ENCODE peak calls at places on chromosomes 6 and 20, in seven cellular contexts. One of them, this sample, is unnamed.

GRCh38 chr6:110495949-110496348 is 19.5 kb upstream of the SLC22A16 start:
- DNase-seq in RKO: no peak
- DNase-seq in iris pigment epithelial cell: no peak
- DNase-seq in T-helper 1 cell: no peak
- DNase-seq in T-helper 9 cell: no peak
- DNase-seq in memory B cell: no peak
- DNase-seq in RWPE1: no peak
- DNase-seq in this sample: no peak

GRCh38 chr6:75436869-75437268 is 56.7 kb downstream of the FILIP1 start:
- DNase-seq in memory B cell: no peak
- DNase-seq in iris pigment epithelial cell: no peak
- DNase-seq in RKO: no peak
- DNase-seq in RWPE1: no peak
- DNase-seq in T-helper 1 cell: no peak
- DNase-seq in T-helper 9 cell: no peak
- DNase-seq in this sample: peak

GRCh38 chr6:84137051-84137375 is 90.4 kb downstream of the CEP162 start:
- DNase-seq in memory B cell: no peak
- DNase-seq in T-helper 1 cell: no peak
- DNase-seq in RKO: no peak
- DNase-seq in RWPE1: no peak
- DNase-seq in T-helper 9 cell: no peak
- DNase-seq in iris pigment epithelial cell: peak
- DNase-seq in this sample: no peak

GRCh38 chr6:10582774-10583508 is 61.8 kb downstream of the GCNT2 start:
- DNase-seq in iris pigment epithelial cell: no peak
- DNase-seq in RWPE1: peak
- DNase-seq in T-helper 9 cell: no peak
- DNase-seq in T-helper 1 cell: no peak
- DNase-seq in RKO: no peak
- DNase-seq in memory B cell: no peak
- DNase-seq in this sample: no peak

GRCh38 chr6:118469468-118469867 is 78.6 kb upstream of the PLN start:
- DNase-seq in iris pigment epithelial cell: peak
- DNase-seq in T-helper 9 cell: no peak
- DNase-seq in RWPE1: no peak
- DNase-seq in memory B cell: no peak
- DNase-seq in RKO: no peak
- DNase-seq in T-helper 1 cell: no peak
- DNase-seq in this sample: no peak

GRCh38 chr6:37942606-37943376 is 123.3 kb downstream of the ZFAND3 start:
- DNase-seq in RWPE1: no peak
- DNase-seq in T-helper 9 cell: no peak
- DNase-seq in memory B cell: no peak
- DNase-seq in T-helper 1 cell: no peak
- DNase-seq in iris pigment epithelial cell: no peak
- DNase-seq in RKO: no peak
- DNase-seq in this sample: no peak

GRCh38 chr6:103522045-103522444 is 1337.7 kb downstream of the HACE1 start:
- DNase-seq in RKO: no peak
- DNase-seq in T-helper 1 cell: no peak
- DNase-seq in RWPE1: no peak
- DNase-seq in iris pigment epithelial cell: no peak
- DNase-seq in T-helper 9 cell: no peak
- DNase-seq in memory B cell: no peak
- DNase-seq in this sample: no peak

GRCh38 chr6:165967768-165968408 is 199.8 kb downstream of the TBXT start:
- DNase-seq in RWPE1: no peak
- DNase-seq in T-helper 1 cell: no peak
- DNase-seq in iris pigment epithelial cell: no peak
- DNase-seq in memory B cell: no peak
- DNase-seq in T-helper 9 cell: no peak
- DNase-seq in RKO: no peak
- DNase-seq in this sample: no peak

GRCh38 chr20:15823718-15824117 is 749.5 kb downstream of the KIF16B start:
- DNase-seq in RWPE1: no peak
- DNase-seq in RKO: no peak
- DNase-seq in T-helper 1 cell: no peak
- DNase-seq in iris pigment epithelial cell: no peak
- DNase-seq in memory B cell: no peak
- DNase-seq in T-helper 9 cell: no peak
- DNase-seq in this sample: no peak

GRCh38 chr6:150696156-150696555 is 96.5 kb downstream of the PLEKHG1 start:
- DNase-seq in memory B cell: no peak
- DNase-seq in RWPE1: no peak
- DNase-seq in T-helper 9 cell: no peak
- DNase-seq in iris pigment epithelial cell: no peak
- DNase-seq in T-helper 1 cell: no peak
- DNase-seq in RKO: no peak
- DNase-seq in this sample: no peak

GRCh38 chr6:12962529-12962928 is 246.0 kb downstream of the PHACTR1 start:
- DNase-seq in T-helper 1 cell: no peak
- DNase-seq in iris pigment epithelial cell: no peak
- DNase-seq in RWPE1: no peak
- DNase-seq in memory B cell: no peak
- DNase-seq in T-helper 9 cell: no peak
- DNase-seq in RKO: no peak
- DNase-seq in this sample: no peak

GRCh38 chr20:61293951-61294350 is 41.9 kb downstream of the CDH4 start:
- DNase-seq in RWPE1: no peak
- DNase-seq in iris pigment epithelial cell: no peak
- DNase-seq in T-helper 1 cell: no peak
- DNase-seq in RKO: no peak
- DNase-seq in memory B cell: no peak
- DNase-seq in T-helper 9 cell: no peak
- DNase-seq in this sample: no peak